ENCODE peak calls at places on chromosomes 5 and 9, in ten cellular contexts. I is cardiac fibroblast, Z is omental fat pad, S is Calu3, R is progenitor cell of endocrine pancreas, L is GM23338, D is tibial nerve, G is WTC11, O is astrocyte, E is lower leg skin. T is an unnamed sample.

GRCh38 chr9:136848393-136849037 is 694 bp upstream of the PHPT1 start:
- DNase-seq in I (no peak), Z (no peak), S (peak; percentile 44), R (no peak), L (peak; percentile 75), D (no peak), G (peak; percentile 60), O (no peak), E (no peak), T (no peak)

GRCh38 chr5:122311400-122311887 is 593 bp upstream of the SNCAIP start:
- DNase-seq in I (peak; percentile 8), Z (no peak), S (no peak), R (no peak), L (peak; percentile 73), D (no peak), G (peak; percentile 42), O (no peak), E (no peak), T (no peak)

GRCh38 chr5:143693691-143694252 is 118.2 kb upstream of the HMHB1 start:
- DNase-seq in I (no peak), Z (no peak), S (no peak), R (no peak), L (no peak), D (no peak), G (no peak), O (no peak), E (no peak), T (no peak)

GRCh38 chr5:96012399-96012798 is 50.7 kb upstream of the ELL2 start:
- DNase-seq in I (no peak), Z (no peak), S (no peak), R (no peak), L (no peak), D (no peak), G (no peak), O (no peak), E (no peak), T (no peak)

GRCh38 chr5:175092691-175093090 is 351.3 kb downstream of the DRD1 start:
- DNase-seq in I (no peak), Z (no peak), S (no peak), R (no peak), L (no peak), D (no peak), G (no peak), O (no peak), E (no peak), T (no peak)

GRCh38 chr5:79849061-79849460 is 142.0 kb downstream of the MTX3 start:
- DNase-seq in I (no peak), Z (no peak), S (no peak), R (no peak), L (no peak), D (no peak), G (no peak), O (no peak), E (no peak), T (no peak)

GRCh38 chr9:100098241-100098886 is 436 bp downstream of the ERP44 start:
- DNase-seq in I (peak; percentile 53), Z (peak; percentile 39), S (peak; percentile 70), R (peak; percentile 26), L (peak; percentile 91), D (no peak), G (peak; percentile 72), O (peak; percentile 34), E (peak; percentile 66), T (no peak)

GRCh38 chr9:114249424-114250234 is 73.3 kb upstream of the ORM1 start:
- DNase-seq in I (no peak), Z (no peak), S (no peak), R (no peak), L (no peak), D (no peak), G (no peak), O (no peak), E (no peak), T (no peak)

GRCh38 chr9:107621436-107621835 is 131.9 kb upstream of the KLF4 start:
- DNase-seq in I (no peak), Z (no peak), S (no peak), R (no peak), L (no peak), D (no peak), G (no peak), O (no peak), E (no peak), T (no peak)

GRCh38 chr9:34961574-34962480 is 3.7 kb downstream of the PHF24 start:
- DNase-seq in I (peak; percentile 75), Z (no peak), S (peak; percentile 31), R (no peak), L (peak; percentile 21), D (no peak), G (no peak), O (peak; percentile 54), E (no peak), T (no peak)

GRCh38 chr5:167790462-167791260 is 500.8 kb upstream of the WWC1 start:
- DNase-seq in I (peak; percentile 64), Z (no peak), S (no peak), R (no peak), L (no peak), D (no peak), G (no peak), O (peak; percentile 81), E (no peak), T (no peak)

GRCh38 chr5:43967165-43967564 is 364.2 kb downstream of the NNT start:
- DNase-seq in I (no peak), Z (no peak), S (no peak), R (no peak), L (no peak), D (no peak), G (no peak), O (no peak), E (no peak), T (no peak)

GRCh38 chr9:94639045-94639995 is at the start of gene FBP1:
- DNase-seq in I (no peak), Z (peak; percentile 29), S (peak; percentile 25), R (no peak), L (peak; percentile 67), D (no peak), G (peak; percentile 59), O (no peak), E (no peak), T (no peak)

GRCh38 chr5:180387798-180388197 is 34.7 kb upstream of the GFPT2 start:
- DNase-seq in I (no peak), Z (no peak), S (no peak), R (no peak), L (no peak), D (no peak), G (no peak), O (no peak), E (no peak), T (no peak)

GRCh38 chr9:35193762-35194161 is 32.0 kb downstream of the UNC13B start:
- DNase-seq in I (peak; percentile 2), Z (no peak), S (no peak), R (no peak), L (peak; percentile 38), D (no peak), G (no peak), O (no peak), E (no peak), T (no peak)

GRCh38 chr9:93591706-93592388 is 15.5 kb downstream of the PHF2 start:
- DNase-seq in I (no peak), Z (no peak), S (no peak), R (no peak), L (no peak), D (no peak), G (no peak), O (no peak), E (no peak), T (no peak)

GRCh38 chr9:33742519-33742918 is 52.8 kb upstream of the PRSS3 start:
- DNase-seq in I (no peak), Z (no peak), S (peak; percentile 44), R (no peak), L (peak; percentile 22), D (no peak), G (no peak), O (no peak), E (no peak), T (no peak)
- TF ChIP-seq CTCF in I (no peak), Z (no peak), S (no peak), R (peak; percentile 7), L (peak; percentile 29), D (no peak), G (no peak), O (no peak), E (no peak), T (no peak)

DNA sequence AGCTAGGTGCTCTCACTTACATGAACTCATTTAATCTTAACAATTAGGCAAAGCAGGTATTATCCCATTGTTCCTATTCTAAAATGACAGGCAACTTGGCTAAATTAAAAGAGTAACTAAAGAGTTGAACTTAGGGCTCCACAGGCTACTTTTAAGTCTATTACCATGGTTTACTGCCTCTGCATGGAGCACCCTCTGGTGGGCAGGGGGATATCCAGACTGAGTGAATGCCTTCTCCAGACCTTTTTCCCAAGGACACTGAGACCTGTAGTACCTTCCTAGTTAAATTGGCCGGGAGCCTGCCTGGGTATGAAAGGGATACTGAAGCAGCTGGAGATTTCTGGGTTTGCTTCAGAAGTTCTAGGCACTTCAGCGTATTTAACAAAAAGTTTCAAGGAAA is 238.1 kb downstream of the ELAVL2 start:
- DNase-seq in I (no peak), Z (no peak), S (no peak), R (no peak), L (peak; percentile 62), D (no peak), G (peak; percentile 57), O (no peak), E (no peak), T (no peak)
- TF ChIP-seq CTCF in I (no peak), Z (no peak), S (no peak), R (no peak), L (peak; percentile 67), D (no peak), G (no peak), O (no peak), E (no peak), T (no peak)

DNA sequence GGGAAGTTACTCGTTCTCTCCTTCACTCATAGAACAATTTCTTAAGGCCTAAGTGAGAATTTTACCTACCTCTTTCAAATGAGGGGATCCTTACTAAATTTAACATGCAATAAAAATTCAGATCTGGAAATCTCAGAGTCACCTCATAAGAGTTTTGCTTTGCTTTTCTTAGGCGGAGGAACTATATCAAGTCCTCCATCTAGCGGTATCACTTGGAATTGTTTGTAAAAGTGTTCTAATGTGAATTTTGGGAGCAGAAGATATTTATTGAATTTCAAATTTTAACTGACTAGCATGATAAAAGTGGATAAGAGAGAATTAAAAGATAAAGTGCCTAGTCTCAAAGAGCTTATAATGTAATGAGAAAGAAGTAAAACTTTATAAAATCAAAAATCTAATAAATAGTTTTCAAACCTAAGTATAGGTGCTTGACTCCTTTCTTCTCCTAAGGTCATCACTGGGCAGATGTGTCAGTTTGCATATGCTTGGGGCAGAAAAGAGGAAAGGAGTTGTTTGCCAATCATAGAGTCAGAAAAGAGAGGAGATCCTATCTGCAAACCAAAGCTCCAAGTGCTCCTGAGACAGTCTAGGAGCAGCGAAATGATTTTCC is 145.7 kb upstream of the DAB2 start:
- DNase-seq in I (peak; percentile 73), Z (no peak), S (peak; percentile 10), R (no peak), L (peak; percentile 62), D (no peak), G (no peak), O (peak; percentile 16), E (no peak), T (no peak)
- TF ChIP-seq CTCF in I (peak; percentile 59), Z (no peak), S (peak; percentile 16), R (peak; percentile 71), L (peak; percentile 80), D (peak; percentile 61), G (no peak), O (peak; percentile 71), E (no peak), T (peak; percentile 76)

GRCh38 chr9:30065888-30066287 is 2318.6 kb upstream of the ACO1 start:
- DNase-seq in I (no peak), Z (no peak), S (peak; percentile 38), R (no peak), L (no peak), D (no peak), G (no peak), O (no peak), E (no peak), T (no peak)
- TF ChIP-seq CTCF in I (no peak), Z (no peak), S (peak; percentile 28), R (peak; percentile 29), L (peak; percentile 16), D (no peak), G (no peak), O (no peak), E (no peak), T (no peak)